ENCODE peak calls at places on chromosome 12, in nine cellular contexts. X, P, M, I, C, O, K, R and G are unnamed samples.
A peak's percentile ranks its signal among the peaks of the same experiment; 100 is the strongest.

GRCh38 chr12:71731439-71732356 is 23.0 kb upstream of the RAB21 start:
- DNase-seq in X (no peak), P (no peak), I (no peak), R (no peak), O (no peak), K (no peak), M (no peak), C (peak; percentile 71), G (no peak)

GRCh38 chr12:110555509-110556406 is 27.4 kb downstream of the PPTC7 start:
- DNase-seq in P (no peak), K (no peak), R (no peak), M (no peak), I (peak; percentile 78), C (peak; percentile 49), O (no peak), X (peak; percentile 81), G (no peak)

GRCh38 chr12:61385771-61386170 is 874.4 kb upstream of the USP15 start:
- DNase-seq in X (no peak), O (no peak), R (peak; percentile 8), C (no peak), K (no peak), I (peak; percentile 15), M (no peak), P (no peak), G (no peak)

GRCh38 chr12:92987846-92988621 is 58.9 kb upstream of the EEA1 start:
- DNase-seq in C (no peak), X (no peak), K (no peak), O (no peak), I (peak; percentile 10), R (no peak), P (no peak), M (peak; percentile 40), G (no peak)

GRCh38 chr12:57726151-57726883 is 12.2 kb downstream of the AGAP2 start:
- DNase-seq in X (peak; percentile 19), C (peak; percentile 86), I (peak; percentile 82), K (peak; percentile 40), M (no peak), P (peak; percentile 97), R (peak; percentile 89), O (peak; percentile 75), G (peak; percentile 16)

GRCh38 chr12:31362115-31362758 is 36.3 kb upstream of the SINHCAF start:
- DNase-seq in M (no peak), R (no peak), X (no peak), P (no peak), I (peak; percentile 38), O (no peak), C (no peak), K (no peak), G (peak; percentile 17)

GRCh38 chr12:113196996-113197395 is 11.5 kb downstream of the RITA1 start:
- DNase-seq in O (peak; percentile 76), C (peak; percentile 90), P (peak; percentile 94), M (peak; percentile 90), K (no peak), X (no peak), R (peak; percentile 91), I (peak; percentile 89), G (no peak)

GRCh38 chr12:94435511-94435927 is 24.1 kb downstream of the CEP83 start:
- DNase-seq in X (no peak), C (peak; percentile 41), P (no peak), R (no peak), I (peak; percentile 9), K (no peak), M (no peak), O (no peak), G (no peak)

GRCh38 chr12:104938371-104938770 is 19.7 kb downstream of the SLC41A2 start:
- DNase-seq in O (no peak), K (no peak), C (no peak), X (no peak), I (peak; percentile 28), P (no peak), M (no peak), R (no peak), G (no peak)

GRCh38 chr12:28096649-28097048 is 93.6 kb upstream of the CCDC91 start:
- DNase-seq in C (no peak), M (no peak), P (no peak), O (no peak), R (no peak), K (no peak), X (no peak), I (no peak), G (no peak)

GRCh38 chr12:65566776-65567175 is 257.5 kb upstream of the HMGA2 start:
- DNase-seq in M (no peak), R (no peak), I (peak; percentile 41), C (peak; percentile 34), X (peak; percentile 8), O (no peak), P (no peak), K (no peak), G (no peak)

GRCh38 chr12:71503579-71504470 is 64.2 kb downstream of the LGR5 start:
- DNase-seq in O (no peak), K (no peak), I (peak; percentile 2), X (no peak), P (no peak), C (no peak), M (no peak), R (no peak), G (no peak)

DNA sequence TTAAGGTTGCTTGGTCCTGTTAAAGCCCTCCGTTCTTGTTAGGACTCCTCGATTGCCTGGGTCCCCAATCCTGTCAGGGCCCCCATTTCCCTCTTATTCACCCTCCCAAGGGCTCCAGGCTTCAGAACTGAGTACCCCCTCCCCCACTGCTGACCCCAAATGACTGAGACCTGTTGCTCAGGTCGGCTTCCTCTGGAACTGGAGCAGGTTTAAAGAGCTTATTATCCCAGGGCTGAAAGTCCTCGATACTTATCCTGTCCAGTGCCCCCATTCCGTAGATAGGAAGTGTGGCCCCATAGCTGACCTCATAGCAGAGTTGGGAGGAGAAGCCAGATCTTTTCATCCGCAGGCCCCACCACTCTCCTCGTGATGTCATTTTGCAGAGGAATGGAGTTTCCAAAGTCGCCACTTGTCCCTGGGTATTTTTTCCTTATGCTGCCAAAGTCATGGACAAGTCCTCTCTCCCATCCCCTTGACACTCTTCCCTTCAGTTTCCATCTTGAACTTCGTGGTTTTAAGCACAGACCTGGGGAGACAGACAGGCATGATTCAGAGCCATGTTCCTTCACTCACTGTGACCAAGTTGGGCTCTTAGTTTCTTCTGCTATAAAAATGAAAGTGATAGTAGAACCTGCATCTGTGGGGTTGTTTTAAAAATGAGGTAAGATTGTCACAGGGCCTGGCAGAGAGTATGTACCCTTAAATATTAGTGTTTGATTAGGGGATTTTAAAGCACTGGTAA is 1.2 kb downstream of the USP30 start:
- DNase-seq in I (peak; percentile 25), C (no peak), P (no peak), O (no peak), K (no peak), R (peak; percentile 2), X (no peak), M (peak; percentile 78), G (peak; percentile 23)
- TF ChIP-seq CTCF in I (no peak), C (no peak), P (no peak), O (no peak), K (no peak), R (no peak), X (no peak), M (no peak), G (no peak)

GRCh38 chr12:23950775-23951391 is 1.4 kb upstream of the SOX5 start:
- DNase-seq in X (no peak), K (no peak), C (peak; percentile 20), I (peak; percentile 16), R (no peak), P (no peak), M (no peak), O (no peak), G (no peak)

GRCh38 chr12:23949212-23950010 is at the start of gene SOX5:
- DNase-seq in K (no peak), I (peak; percentile 59), C (peak; percentile 63), R (no peak), X (no peak), M (no peak), P (no peak), O (peak; percentile 49), G (no peak)

GRCh38 chr12:23952071-23952470 is 2.6 kb upstream of the SOX5 start:
- DNase-seq in I (no peak), O (no peak), M (no peak), R (no peak), X (no peak), C (no peak), K (no peak), P (no peak), G (no peak)

GRCh38 chr12:23947395-23947794 is 2.1 kb downstream of the SOX5 start:
- DNase-seq in K (no peak), R (no peak), X (no peak), I (no peak), C (no peak), P (no peak), O (no peak), M (no peak), G (no peak)

DNA sequence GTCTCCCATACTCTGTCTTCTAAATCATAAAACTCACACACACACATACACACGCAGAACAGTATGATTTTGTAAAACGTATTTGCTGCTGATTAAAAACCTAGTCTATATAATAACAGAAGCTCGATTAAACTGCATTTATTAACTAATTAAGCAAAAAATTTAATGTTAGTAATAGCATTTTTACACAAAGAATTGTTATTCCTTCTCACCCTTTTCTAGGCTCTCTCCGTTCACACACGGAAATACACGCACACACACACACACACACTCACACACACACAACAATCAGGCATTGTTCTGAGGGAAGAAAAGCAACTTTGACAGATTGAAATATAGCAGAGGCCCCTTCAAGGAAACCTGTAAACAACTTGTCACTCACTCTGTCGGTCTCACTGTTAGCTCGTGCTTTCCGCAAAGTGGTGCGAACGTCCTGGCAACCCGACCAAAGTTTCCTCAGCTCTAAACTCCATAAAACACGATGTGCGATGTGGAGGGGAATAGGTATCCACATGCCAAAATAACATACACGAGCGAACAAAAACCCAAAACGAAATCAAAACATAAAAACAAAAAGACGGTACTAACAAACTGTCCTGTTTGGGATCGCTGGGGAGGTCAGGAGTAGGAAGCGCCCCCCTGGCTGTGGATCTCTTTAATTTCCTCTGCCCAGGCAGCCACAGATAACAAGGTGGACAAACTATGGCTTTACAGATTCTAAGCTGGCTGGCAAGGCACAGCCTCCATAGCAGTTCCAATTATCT is 723 bp upstream of the SOX5 start:
- DNase-seq in I (peak; percentile 26), X (no peak), O (no peak), C (peak; percentile 33), K (no peak), P (no peak), M (no peak), R (no peak), G (no peak)
- TF ChIP-seq CTCF in I (no peak), X (no peak), O (no peak), C (peak; percentile 11), K (no peak), P (no peak), M (no peak), R (no peak), G (no peak)

GRCh38 chr12:68158427-68158826 is 1.1 kb downstream of the IFNG start:
- DNase-seq in P (no peak), R (peak; percentile 5), O (no peak), X (no peak), I (peak; percentile 30), K (no peak), C (no peak), M (peak; percentile 21), G (no peak)
- TF ChIP-seq CTCF in P (peak; percentile 20), R (peak; percentile 8), O (no peak), X (peak; percentile 50), I (peak; percentile 51), K (peak; percentile 49), C (peak; percentile 41), M (peak; percentile 38), G (peak; percentile 72)

DNA sequence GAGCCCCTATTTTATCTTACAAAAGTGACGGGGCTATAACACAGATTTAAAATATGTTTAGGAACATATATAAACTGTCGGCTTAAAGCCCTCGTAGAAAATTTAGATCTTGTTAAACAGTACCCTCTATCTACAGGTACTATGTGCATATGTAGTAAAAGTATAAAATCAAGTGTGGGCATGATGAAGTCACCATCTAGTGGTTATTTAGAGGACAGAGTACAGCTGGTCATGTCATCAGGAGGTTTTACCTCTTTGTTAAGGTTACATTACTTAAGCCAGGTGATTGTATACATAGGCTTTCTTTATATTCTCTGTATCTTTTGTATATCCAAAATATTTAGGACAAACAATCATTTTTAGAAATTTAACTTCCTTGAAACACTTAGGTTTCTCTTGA is 18.2 kb upstream of the TNS2 start:
- DNase-seq in C (no peak), R (no peak), M (no peak), I (no peak), K (no peak), P (no peak), O (no peak), X (no peak), G (no peak)
- TF ChIP-seq CTCF in C (no peak), R (no peak), M (no peak), I (no peak), K (no peak), P (peak; percentile 26), O (no peak), X (no peak), G (no peak)